ENCODE peak calls at places on chromosome 22, in four cellular contexts. One of them, this sample, is unnamed.
A peak's percentile ranks its signal among the peaks of the same experiment; 100 is the strongest.

GRCh38 chr22:21657361-21658118 is 8.3 kb upstream of the PPIL2 start:
- DNase-seq in HepG2: peak; percentile 70
- DNase-seq in A549: peak; percentile 75
- DNase-seq in ovary: peak; percentile 34
- DNase-seq in this sample: no peak

GRCh38 chr22:22397875-22398524 is 110.5 kb downstream of the ZNF280B start:
- DNase-seq in HepG2: no peak
- DNase-seq in ovary: no peak
- DNase-seq in A549: no peak
- DNase-seq in this sample: peak; percentile 84

GRCh38 chr22:48676266-48677167 is 1151.2 kb downstream of the BRD1 start:
- DNase-seq in A549: no peak
- DNase-seq in ovary: no peak
- DNase-seq in HepG2: no peak
- DNase-seq in this sample: no peak

GRCh38 chr22:48477031-48477721 is 1350.5 kb downstream of the BRD1 start:
- DNase-seq in HepG2: no peak
- DNase-seq in A549: no peak
- DNase-seq in ovary: peak; percentile 46
- DNase-seq in this sample: no peak

GRCh38 chr22:50236731-50237409 is 8.0 kb downstream of the TUBGCP6 start:
- DNase-seq in A549: peak; percentile 25
- DNase-seq in HepG2: no peak
- DNase-seq in ovary: no peak
- DNase-seq in this sample: no peak

GRCh38 chr22:40487663-40488249 is 117.4 kb downstream of the SGSM3 start:
- DNase-seq in HepG2: peak; percentile 17
- DNase-seq in A549: peak; percentile 28
- DNase-seq in ovary: no peak
- DNase-seq in this sample: no peak

GRCh38 chr22:44049369-44050231 is 25.5 kb downstream of the PARVB start:
- DNase-seq in HepG2: no peak
- DNase-seq in ovary: peak; percentile 50
- DNase-seq in A549: no peak
- DNase-seq in this sample: no peak

GRCh38 chr22:42856179-42856864 is 751 bp downstream of the ARFGAP3 start:
- DNase-seq in ovary: peak; percentile 57
- DNase-seq in HepG2: peak; percentile 25
- DNase-seq in A549: no peak
- DNase-seq in this sample: peak; percentile 82

GRCh38 chr22:39091136-39092081 is 5.6 kb upstream of the APOBEC3H start:
- DNase-seq in HepG2: no peak
- DNase-seq in A549: no peak
- DNase-seq in ovary: no peak
- DNase-seq in this sample: no peak

GRCh38 chr22:25028841-25029141 is 76.3 kb downstream of the KIAA1671 start:
- DNase-seq in HepG2: no peak
- DNase-seq in A549: no peak
- DNase-seq in ovary: no peak
- DNase-seq in this sample: no peak

GRCh38 chr22:24217384-24217783 is 27.5 kb downstream of the GGT5 start:
- DNase-seq in ovary: no peak
- DNase-seq in A549: no peak
- DNase-seq in HepG2: no peak
- DNase-seq in this sample: no peak

GRCh38 chr22:43136255-43136654 is 6.9 kb downstream of the MCAT start:
- DNase-seq in ovary: no peak
- DNase-seq in HepG2: peak; percentile 34
- DNase-seq in A549: peak; percentile 65
- DNase-seq in this sample: no peak

GRCh38 chr22:49095366-49095765 is 732.3 kb downstream of the BRD1 start:
- DNase-seq in A549: no peak
- DNase-seq in ovary: no peak
- DNase-seq in HepG2: no peak
- DNase-seq in this sample: no peak

GRCh38 chr22:49324527-49325491 is 502.9 kb downstream of the BRD1 start:
- DNase-seq in ovary: no peak
- DNase-seq in A549: no peak
- DNase-seq in HepG2: no peak
- DNase-seq in this sample: no peak

GRCh38 chr22:29344137-29344536 is 28.6 kb upstream of the RASL10A start:
- DNase-seq in A549: peak; percentile 31
- DNase-seq in ovary: no peak
- DNase-seq in HepG2: peak; percentile 12
- DNase-seq in this sample: peak; percentile 94

GRCh38 chr22:47307326-47307725 is 544.9 kb downstream of the TBC1D22A start:
- DNase-seq in A549: no peak
- DNase-seq in HepG2: no peak
- DNase-seq in ovary: no peak
- DNase-seq in this sample: no peak
- H3K4me3 ChIP-seq in A549: no peak overlapping the region
- H3K4me3 ChIP-seq in HepG2: no peak overlapping the region
- H3K4me3 ChIP-seq in ovary: no peak overlapping the region
- H3K4me3 ChIP-seq in this sample: no peak overlapping the region

GRCh38 chr22:36323855-36324331 is 63.9 kb downstream of the MYH9 start:
- DNase-seq in ovary: no peak
- DNase-seq in HepG2: no peak
- DNase-seq in A549: no peak
- DNase-seq in this sample: no peak

GRCh38 chr22:36323182-36323854 is 64.4 kb downstream of the MYH9 start:
- DNase-seq in ovary: no peak
- DNase-seq in HepG2: no peak
- DNase-seq in A549: no peak
- DNase-seq in this sample: peak; percentile 97

GRCh38 chr22:36326178-36327161 is 61.3 kb downstream of the MYH9 start:
- DNase-seq in ovary: no peak
- DNase-seq in HepG2: no peak
- DNase-seq in A549: no peak
- DNase-seq in this sample: no peak

GRCh38 chr22:36324414-36324813 is 63.4 kb downstream of the MYH9 start:
- DNase-seq in HepG2: no peak
- DNase-seq in ovary: no peak
- DNase-seq in A549: no peak
- DNase-seq in this sample: no peak

DNA sequence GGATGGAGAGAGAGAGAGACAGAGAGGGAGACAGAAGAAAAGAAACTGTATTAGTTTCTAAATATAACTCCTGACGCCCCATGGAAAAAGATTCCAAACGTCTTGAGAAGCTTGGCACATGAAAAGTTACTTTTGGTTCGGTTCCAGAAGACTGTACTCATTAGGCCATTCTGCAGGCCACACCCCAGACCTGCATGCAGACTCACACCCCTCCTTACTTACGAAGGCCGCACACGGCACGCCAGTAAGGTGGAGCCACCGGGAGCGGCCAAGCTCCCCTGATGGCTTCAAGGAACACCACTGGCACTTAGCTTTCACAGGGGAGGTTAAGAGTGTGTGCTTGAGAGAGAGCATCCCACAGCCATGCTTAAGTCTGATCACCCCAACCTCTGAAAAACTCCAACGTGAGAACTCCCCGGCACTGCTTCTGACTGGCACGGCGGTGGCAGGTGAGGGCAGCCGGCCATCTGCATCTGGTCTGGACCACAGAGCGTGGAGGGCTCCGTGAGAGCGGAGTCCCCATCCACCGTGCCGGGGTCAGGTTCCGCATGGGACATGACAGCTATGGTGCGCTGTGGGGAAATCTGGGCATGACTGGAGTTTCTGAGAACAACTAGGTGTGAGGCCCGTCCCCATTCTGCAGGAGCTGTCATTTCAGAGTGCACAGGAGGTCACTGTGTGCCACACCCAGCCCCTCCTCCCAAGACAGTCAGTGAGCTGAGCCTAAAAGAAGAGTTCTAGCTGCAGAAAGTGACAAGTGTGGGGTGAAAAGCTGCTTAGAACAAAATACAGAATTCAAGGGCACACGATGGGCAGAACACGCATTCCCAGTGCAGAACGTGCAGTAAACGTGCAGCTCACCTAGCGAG is 62.4 kb downstream of the MYH9 start:
- DNase-seq in A549: no peak
- DNase-seq in HepG2: no peak
- DNase-seq in ovary: no peak
- DNase-seq in this sample: peak; percentile 93
- TF ChIP-seq EP300 in A549: no peak
- TF ChIP-seq EP300 in HepG2: no peak
- TF ChIP-seq EP300 in ovary: no peak
- TF ChIP-seq EP300 in this sample: peak; percentile 81

GRCh38 chr22:26890870-26891269 is 233.5 kb downstream of the MIAT start:
- DNase-seq in A549: no peak
- DNase-seq in HepG2: no peak
- DNase-seq in ovary: no peak
- DNase-seq in this sample: no peak
- TF ChIP-seq CTCF in A549: peak; percentile 15
- TF ChIP-seq CTCF in HepG2: peak; percentile 16
- TF ChIP-seq CTCF in ovary: no peak
- TF ChIP-seq CTCF in this sample: no peak

GRCh38 chr22:46087336-46087690 is 63.0 kb upstream of the PPARA start:
- DNase-seq in A549: no peak
- DNase-seq in ovary: no peak
- DNase-seq in HepG2: no peak
- DNase-seq in this sample: no peak
- H3K4me3 ChIP-seq in A549: peak overlapping the region; percentile 52
- H3K4me3 ChIP-seq in ovary: peak overlapping the region; percentile 6
- H3K4me3 ChIP-seq in HepG2: no peak overlapping the region
- H3K4me3 ChIP-seq in this sample: no peak overlapping the region

This sample was measured in sigmoid colon.